ENCODE peak calls at places on chromosomes 5 and 9, in seven cellular contexts. K is brain microvascular endothelial cell; N is Peyer's patch; A is ovary; Y is tibial artery; I is CD8-positive, alpha-beta memory T cell; J is sigmoid colon. W is an unnamed sample. For H3K27me3, the result is how much of the 10 kb centered on the place peaks cover.

GRCh38 chr5:168118042-168118668 is 173.3 kb upstream of the WWC1 start:
- DNase-seq in A (no peak), K (no peak), I (no peak), N (no peak), Y (no peak), J (no peak), W (no peak)

GRCh38 chr5:91584352-91584751 is 201.2 kb upstream of the ARRDC3 start:
- DNase-seq in J (no peak), I (no peak), Y (no peak), A (no peak), K (no peak), N (no peak), W (no peak)

GRCh38 chr5:15607076-15607475 is 107.1 kb downstream of the FBXL7 start:
- DNase-seq in N (no peak), K (no peak), Y (no peak), I (no peak), A (no peak), J (no peak), W (no peak)

GRCh38 chr5:73902327-73903051 is 276.5 kb downstream of the ARHGEF28 start:
- DNase-seq in J (no peak), Y (no peak), N (no peak), A (no peak), I (peak), K (peak), W (no peak)

GRCh38 chr9:81687521-81688261 is 1.7 kb downstream of the TLE1 start:
- DNase-seq in K (no peak), I (no peak), Y (peak), A (peak), N (peak), J (peak), W (peak)

GRCh38 chr9:134396258-134396742 is 70.0 kb downstream of the RXRA start:
- DNase-seq in J (no peak), K (no peak), I (peak), N (no peak), Y (no peak), A (no peak), W (no peak)

GRCh38 chr5:79346420-79346824 is 110.5 kb downstream of the JMY start:
- DNase-seq in K (peak), J (no peak), N (no peak), A (no peak), I (no peak), Y (no peak), W (no peak)

GRCh38 chr5:53434566-53434965 is 45.9 kb upstream of the FST start:
- DNase-seq in N (no peak), K (no peak), I (no peak), A (no peak), J (no peak), Y (no peak), W (no peak)

GRCh38 chr5:107389130-107389553 is 281.6 kb downstream of the EFNA5 start:
- DNase-seq in K (peak), A (no peak), J (no peak), I (peak), Y (no peak), N (no peak), W (no peak)

GRCh38 chr5:115961413-115962238 is 649 bp upstream of the LVRN start:
- DNase-seq in I (no peak), Y (peak), K (no peak), A (no peak), N (no peak), J (no peak), W (no peak)

GRCh38 chr9:135128035-135128670 is 40.7 kb downstream of the OLFM1 start:
- DNase-seq in Y (no peak), A (no peak), K (no peak), N (no peak), J (no peak), I (no peak), W (no peak)

GRCh38 chr9:79812507-79813261 is 240.9 kb downstream of the TLE4 start:
- DNase-seq in J (no peak), A (no peak), Y (no peak), K (no peak), I (no peak), N (no peak), W (no peak)

GRCh38 chr9:18438300-18438925 is 35.5 kb upstream of the ADAMTSL1 start:
- DNase-seq in N (peak), J (peak), Y (peak), K (peak), I (no peak), A (peak), W (peak)

GRCh38 chr5:168291961-168292782 is 727 bp downstream of the WWC1 start:
- DNase-seq in K (no peak), Y (no peak), J (no peak), A (no peak), I (no peak), N (peak), W (no peak)

GRCh38 chr9:119224431-119224830 is 144.8 kb downstream of the BRINP1 start:
- DNase-seq in I (no peak), Y (no peak), A (no peak), N (no peak), J (no peak), K (no peak), W (no peak)

GRCh38 chr9:127162046-127162445 is 39.6 kb upstream of the ANGPTL2 start:
- DNase-seq in J (peak), K (no peak), I (no peak), N (no peak), Y (peak), A (peak), W (no peak)

GRCh38 chr9:78666818-78667429 is 370.0 kb downstream of the PSAT1 start:
- DNase-seq in Y (no peak), N (no peak), I (no peak), A (no peak), K (no peak), J (no peak), W (no peak)

GRCh38 chr5:61357745-61358144 is 25.7 kb downstream of the ZSWIM6 start:
- DNase-seq in N (no peak), J (no peak), A (no peak), K (no peak), Y (no peak), I (no peak), W (no peak)

DNA sequence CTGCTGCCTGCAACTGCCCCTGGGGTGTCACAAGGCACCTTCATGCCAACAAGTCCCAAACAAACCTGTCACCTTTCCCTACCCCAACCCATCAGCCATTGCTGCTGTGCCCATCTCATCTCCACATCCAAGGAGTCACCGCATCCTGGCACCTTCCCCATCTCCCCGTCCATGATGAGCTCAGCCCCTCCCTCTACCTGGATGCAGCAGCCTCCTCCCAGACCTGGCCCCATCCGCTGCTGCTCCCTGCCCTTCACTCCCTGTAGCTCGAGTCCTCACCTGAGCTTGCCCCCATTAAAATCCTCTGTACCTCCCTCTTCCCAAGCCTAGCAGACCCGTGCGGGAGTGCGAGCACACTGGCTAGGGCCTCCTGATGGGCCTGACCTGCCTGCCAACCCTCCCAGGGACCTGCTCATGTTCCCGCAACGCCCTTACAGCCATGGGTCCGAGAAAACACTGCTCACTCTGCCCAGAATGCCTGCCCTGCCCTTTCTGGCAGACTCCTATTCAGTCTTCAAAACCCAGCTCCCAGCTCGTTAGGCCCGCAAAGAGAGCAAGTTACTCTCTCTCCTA is 110.6 kb downstream of the ADAMTS2 start:
- DNase-seq in A (no peak), N (peak), Y (peak), J (peak), K (no peak), I (no peak), W (no peak)
- H3K27me3 ChIP-seq in A (under half), N (under half), Y (under half), J (under half), K (under half), I (under half), W (under half)

GRCh38 chr5:45383985-45384384 is 312.2 kb downstream of the HCN1 start:
- DNase-seq in Y (no peak), I (no peak), A (no peak), N (no peak), J (no peak), K (no peak), W (no peak)

GRCh38 chr5:45385321-45386058 is 310.7 kb downstream of the HCN1 start:
- DNase-seq in I (no peak), Y (no peak), K (peak), J (no peak), A (no peak), N (no peak), W (no peak)
- H3K27me3 ChIP-seq in I (under half), Y (under half), K (under half), J (under half), A (under half), N (under half), W (under half)

GRCh38 chr5:129043894-129044293 is 50.7 kb upstream of the ISOC1 start:
- DNase-seq in I (no peak), N (no peak), Y (no peak), K (no peak), J (no peak), A (no peak), W (no peak)
- H3K27me3 ChIP-seq in I (under half), N (under half), Y (under half), K (under half), J (under half), A (under half), W (under half)

DNA sequence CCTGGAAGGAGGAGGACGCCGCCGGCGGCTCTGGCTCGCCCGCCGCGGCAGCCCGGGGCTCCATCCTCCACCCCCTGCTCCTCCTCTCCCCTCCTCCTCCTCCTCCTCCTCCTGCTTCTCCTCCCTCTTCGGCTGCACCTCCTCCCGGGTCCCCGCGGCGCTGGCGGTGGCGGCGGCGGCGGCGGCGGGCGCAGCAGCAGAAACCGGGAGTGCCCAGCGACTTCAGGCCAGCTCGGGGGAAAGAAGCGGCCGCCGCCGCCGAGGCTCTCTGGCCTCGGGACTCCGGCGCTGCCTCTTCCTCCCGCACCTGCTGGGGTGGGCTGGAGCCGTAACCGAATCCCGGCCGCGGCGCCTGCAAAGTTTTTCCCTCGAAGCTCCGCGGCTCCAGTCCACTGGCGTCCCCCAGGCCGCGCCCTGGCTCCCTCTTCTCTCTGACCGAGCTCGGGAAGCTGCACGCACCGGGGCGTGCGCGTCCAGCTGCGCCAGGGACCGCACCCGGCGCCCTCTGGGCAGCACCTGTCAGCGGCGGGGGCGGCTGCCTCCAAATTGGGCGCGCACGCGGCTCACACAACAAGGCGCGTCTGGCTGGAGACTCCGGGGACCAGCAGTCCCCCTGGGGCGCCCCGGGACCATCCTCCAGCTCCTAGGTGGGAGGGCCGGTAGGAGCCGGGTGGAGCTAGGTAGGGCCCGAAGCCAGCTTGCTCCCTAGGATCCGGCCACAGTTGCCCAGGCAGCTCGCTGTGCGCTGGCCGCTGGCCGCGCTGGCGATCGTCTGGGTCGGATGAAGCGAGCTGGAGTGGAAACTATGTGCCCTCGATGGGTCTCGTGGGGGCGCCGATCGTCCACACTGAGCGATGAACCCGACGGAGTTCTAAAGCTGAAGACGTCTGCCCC is at the start of gene MCTP1:
- DNase-seq in A (no peak), K (no peak), I (no peak), Y (no peak), J (no peak), N (peak), W (no peak)
- H3K27me3 ChIP-seq in A (under half), K (under half), I (under half), Y (under half), J (under half), N (under half), W (under half)

GRCh38 chr5:169746147-169746694 is 109.1 kb downstream of the DOCK2 start:
- DNase-seq in N (no peak), K (no peak), A (no peak), Y (no peak), I (no peak), J (no peak), W (no peak)

GRCh38 chr5:169748189-169748588 is 111.1 kb downstream of the DOCK2 start:
- DNase-seq in J (no peak), A (no peak), K (no peak), Y (no peak), I (no peak), N (no peak), W (no peak)

GRCh38 chr5:169744336-169744735 is 107.3 kb downstream of the DOCK2 start:
- DNase-seq in K (no peak), Y (no peak), N (no peak), A (no peak), I (no peak), J (no peak), W (no peak)

GRCh38 chr5:169742773-169743296 is 105.8 kb downstream of the DOCK2 start:
- DNase-seq in K (peak), A (peak), J (no peak), N (no peak), Y (no peak), I (no peak), W (no peak)

GRCh38 chr5:169745441-169746146 is 108.5 kb downstream of the DOCK2 start:
- DNase-seq in K (peak), A (peak), J (no peak), N (no peak), I (no peak), Y (no peak), W (no peak)
- H3K27me3 ChIP-seq in K (under half), A (under half), J (under half), N (under half), I (under half), Y (under half), W (under half)

DNA sequence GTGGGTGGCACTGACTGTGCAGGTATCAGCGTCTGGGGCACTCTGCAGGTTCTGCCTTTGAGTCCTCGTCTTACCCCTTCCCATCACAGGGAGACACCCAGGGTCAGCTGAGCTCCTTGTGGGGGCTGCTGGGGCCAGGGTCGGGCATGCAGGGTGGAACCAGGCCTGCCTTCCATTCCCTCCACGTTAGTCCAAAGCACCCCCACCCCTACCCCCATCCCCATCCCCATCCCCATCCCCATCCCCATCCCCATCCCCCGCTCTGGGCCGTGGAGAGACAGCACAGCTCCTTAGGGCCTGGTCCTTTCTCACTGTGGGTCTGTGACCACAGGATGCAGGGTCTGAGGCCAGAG is 1.6 kb upstream of the PITX1 start:
- DNase-seq in A (no peak), Y (no peak), J (no peak), K (no peak), I (no peak), N (no peak), W (no peak)
- H3K27me3 ChIP-seq in A (under half), Y (under half), J (half or more), K (half or more), I (under half), N (under half), W (under half)

DNA sequence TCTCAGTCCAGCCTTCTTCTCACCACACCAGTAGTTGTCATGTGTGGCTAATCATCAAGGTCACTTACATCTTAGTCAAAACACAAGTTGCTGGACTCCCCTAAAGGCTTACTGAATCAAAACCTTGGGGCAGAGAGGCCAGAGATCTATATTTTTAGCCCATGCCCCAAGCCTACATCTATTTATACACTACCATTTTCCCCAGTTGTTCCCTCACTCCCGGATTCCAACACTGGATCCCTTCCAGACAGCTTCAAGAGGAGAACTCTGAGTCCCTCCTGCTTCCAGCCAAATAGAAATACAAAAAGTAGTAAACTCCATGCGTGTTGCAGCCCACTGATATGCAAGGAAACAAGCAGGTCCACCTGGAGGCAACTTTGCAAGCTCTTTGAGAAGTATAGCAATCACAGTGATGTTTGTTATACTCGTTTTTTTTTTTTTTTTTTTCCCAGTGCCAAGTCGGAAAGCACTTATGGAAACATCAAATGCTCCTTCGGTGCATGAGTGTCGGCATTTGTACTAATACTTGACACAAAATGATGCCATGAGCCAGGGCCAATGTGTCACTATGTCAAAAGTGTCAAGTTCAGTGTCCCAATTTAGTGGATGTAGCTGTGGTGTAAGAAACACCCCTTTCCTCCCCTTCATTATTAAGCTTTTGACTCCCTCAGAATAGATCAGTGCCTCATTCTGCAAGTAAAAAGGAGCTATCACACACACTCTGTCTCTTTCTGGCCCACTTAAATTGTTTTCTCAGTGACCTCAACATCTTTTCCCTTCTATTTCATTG is 594.2 kb upstream of the SGCD start:
- DNase-seq in I (no peak), A (no peak), N (no peak), J (no peak), K (no peak), Y (no peak), W (no peak)
- H3K27me3 ChIP-seq in I (under half), A (under half), N (under half), J (under half), K (under half), Y (under half), W (under half)

GRCh38 chr5:88690619-88691560 is 192.1 kb downstream of the MEF2C start:
- DNase-seq in K (no peak), N (peak), I (peak), J (peak), Y (peak), A (peak), W (peak)

GRCh38 chr5:88692979-88693932 is 189.7 kb downstream of the MEF2C start:
- DNase-seq in J (no peak), K (no peak), I (no peak), Y (no peak), N (no peak), A (no peak), W (no peak)

GRCh38 chr5:88695232-88695631 is 187.8 kb downstream of the MEF2C start:
- DNase-seq in I (no peak), Y (no peak), N (no peak), A (no peak), K (no peak), J (no peak), W (no peak)

GRCh38 chr5:88691945-88692868 is 190.8 kb downstream of the MEF2C start:
- DNase-seq in I (no peak), N (peak), Y (no peak), A (no peak), K (no peak), J (no peak), W (no peak)

GRCh38 chr5:88694087-88694703 is 188.8 kb downstream of the MEF2C start:
- DNase-seq in A (no peak), Y (no peak), I (no peak), J (no peak), K (no peak), N (no peak), W (no peak)
- H3K27me3 ChIP-seq in A (under half), Y (half or more), I (half or more), J (under half), K (half or more), N (under half), W (half or more)

GRCh38 chr5:1390861-1391600 is 46.1 kb upstream of the CLPTM1L start:
- DNase-seq in Y (no peak), J (no peak), A (no peak), N (no peak), K (no peak), I (no peak), W (no peak)

GRCh38 chr5:1392801-1393565 is 48.1 kb upstream of the CLPTM1L start:
- DNase-seq in N (no peak), K (no peak), A (no peak), Y (no peak), I (no peak), J (no peak), W (no peak)

GRCh38 chr5:1393571-1394501 is 48.9 kb upstream of the CLPTM1L start:
- DNase-seq in A (no peak), J (no peak), I (no peak), N (no peak), K (no peak), Y (no peak), W (no peak)

GRCh38 chr5:1391691-1392090 is 46.8 kb upstream of the CLPTM1L start:
- DNase-seq in Y (no peak), N (no peak), A (no peak), I (no peak), K (no peak), J (no peak), W (no peak)

GRCh38 chr5:1392261-1392660 is 47.4 kb upstream of the CLPTM1L start:
- DNase-seq in N (no peak), K (no peak), A (no peak), I (no peak), J (no peak), Y (no peak), W (no peak)
- H3K27me3 ChIP-seq in N (under half), K (under half), A (under half), I (under half), J (under half), Y (half or more), W (half or more)